ENCODE peak calls at places on chromosome 9, in eight cellular contexts. W, Q, S, A, U, T, O and R are unnamed samples.

GRCh38 chr9:20988916-20989315 is 42.5 kb downstream of the HACD4 start:
- DNase-seq in O (no peak), A (no peak), S (no peak), T (peak; percentile 66), U (no peak), W (peak; percentile 46), Q (peak; percentile 46), R (peak; percentile 54)

GRCh38 chr9:82447343-82447742 is 458.8 kb downstream of the SPATA31D1 start:
- DNase-seq in O (no peak), T (no peak), W (no peak), S (no peak), U (no peak), Q (no peak), A (no peak), R (no peak)

GRCh38 chr9:71638627-71639026 is 129.7 kb downstream of the CEMIP2 start:
- DNase-seq in T (no peak), U (no peak), A (no peak), Q (peak; percentile 47), O (no peak), S (no peak), W (peak; percentile 34), R (no peak)

GRCh38 chr9:124522121-124523098 is 15.2 kb upstream of the NR5A1 start:
- DNase-seq in S (peak; percentile 75), W (no peak), U (no peak), A (no peak), Q (no peak), T (peak; percentile 31), O (peak; percentile 29), R (no peak)

GRCh38 chr9:106956971-106957370 is 94.0 kb downstream of the ZNF462 start:
- DNase-seq in S (no peak), U (no peak), O (no peak), A (no peak), W (peak; percentile 56), Q (peak; percentile 36), T (peak; percentile 38), R (no peak)

GRCh38 chr9:113609562-113610318 is 146.2 kb downstream of the RGS3 start:
- DNase-seq in W (peak; percentile 96), O (no peak), A (peak; percentile 90), U (no peak), S (peak; percentile 58), T (peak; percentile 60), Q (peak; percentile 86), R (no peak)

GRCh38 chr9:95750725-95751644 is 124.5 kb upstream of the ERCC6L2 start:
- DNase-seq in U (no peak), Q (no peak), O (no peak), A (no peak), S (no peak), T (no peak), W (no peak), R (no peak)

GRCh38 chr9:16131269-16131668 is 578.4 kb downstream of the CCDC171 start:
- DNase-seq in W (peak; percentile 71), Q (peak; percentile 61), A (no peak), T (peak; percentile 67), S (no peak), O (peak; percentile 26), U (no peak), R (no peak)

GRCh38 chr9:71703172-71703872 is 65.0 kb downstream of the CEMIP2 start:
- DNase-seq in O (no peak), T (no peak), S (no peak), A (no peak), Q (peak; percentile 53), W (peak; percentile 19), U (no peak), R (no peak)

GRCh38 chr9:90979138-90979551 is 177.5 kb downstream of the SYK start:
- DNase-seq in A (no peak), O (no peak), W (no peak), Q (no peak), T (no peak), S (no peak), U (no peak), R (no peak)

GRCh38 chr9:37037137-37037743 is 3.2 kb upstream of the PAX5 start:
- DNase-seq in W (no peak), O (no peak), T (no peak), A (no peak), S (no peak), U (no peak), Q (no peak), R (no peak)

GRCh38 chr9:131478421-131478868 is 24.3 kb upstream of the POMT1 start:
- DNase-seq in U (peak; percentile 61), S (peak; percentile 83), O (peak; percentile 49), Q (peak; percentile 43), A (peak; percentile 77), T (no peak), W (peak; percentile 40), R (no peak)

GRCh38 chr9:129692534-129692933 is 27.1 kb downstream of the PRRX2 start:
- DNase-seq in O (no peak), A (no peak), S (no peak), T (no peak), Q (no peak), U (no peak), W (no peak), R (no peak)
- TF ChIP-seq CTCF in O (no peak), A (no peak), S (no peak), T (no peak), Q (no peak), U (no peak), W (no peak), R (no peak)

GRCh38 chr9:136108648-136109266 is 9.9 kb downstream of the TMEM250 start:
- DNase-seq in A (no peak), T (no peak), U (no peak), O (no peak), W (no peak), Q (no peak), S (no peak), R (no peak)

GRCh38 chr9:136110082-136111061 is 8.3 kb downstream of the TMEM250 start:
- DNase-seq in O (no peak), A (no peak), S (no peak), W (peak; percentile 41), T (peak; percentile 15), U (no peak), Q (peak; percentile 30), R (no peak)

GRCh38 chr9:136111190-136111589 is 7.5 kb downstream of the TMEM250 start:
- DNase-seq in Q (no peak), W (no peak), S (no peak), T (no peak), A (no peak), O (no peak), U (no peak), R (no peak)

GRCh38 chr9:136107953-136108647 is 10.6 kb downstream of the TMEM250 start:
- DNase-seq in T (no peak), W (no peak), A (no peak), Q (no peak), U (no peak), O (no peak), S (no peak), R (no peak)

DNA sequence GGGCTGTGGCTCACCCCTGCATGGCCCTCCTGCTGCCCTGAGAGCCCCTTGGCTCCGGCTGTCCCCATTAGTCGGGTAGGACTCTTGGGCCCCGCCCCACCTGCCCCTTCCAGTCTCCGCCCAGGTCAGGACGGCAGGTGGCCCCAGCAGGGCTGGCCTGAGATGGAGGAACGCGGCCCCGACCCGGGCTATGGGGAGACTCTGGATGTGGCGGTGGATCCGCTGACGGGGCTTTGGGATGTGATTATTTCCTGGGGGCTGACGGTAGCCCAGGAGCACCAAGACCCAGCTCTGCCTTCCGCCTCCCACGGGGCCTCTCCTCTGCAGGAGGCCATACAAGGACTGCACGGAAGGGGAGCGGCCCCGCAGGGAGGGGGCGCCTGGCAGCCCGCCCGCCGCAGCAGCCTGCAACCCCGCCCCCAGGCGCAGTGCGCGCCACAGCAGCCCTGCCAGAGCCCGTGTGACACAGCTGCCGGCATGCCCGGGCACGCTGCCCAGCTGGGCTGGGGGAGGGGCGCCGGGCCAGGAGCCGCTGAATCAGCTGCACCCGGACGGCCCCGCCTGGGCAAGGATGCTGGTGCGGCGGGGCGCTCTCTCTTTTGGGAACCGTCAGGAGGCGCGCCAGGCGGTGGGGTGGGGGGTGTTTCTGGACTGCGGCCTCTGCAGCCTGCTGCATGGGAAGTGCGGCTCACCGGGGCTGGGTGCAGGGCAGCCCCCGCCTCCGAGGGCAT is 9.2 kb downstream of the TMEM250 start:
- DNase-seq in U (peak; percentile 93), Q (peak; percentile 93), S (peak; percentile 80), W (peak; percentile 95), A (peak; percentile 97), T (peak; percentile 87), O (peak; percentile 90), R (no peak)
- TF ChIP-seq CTCF in U (no peak), Q (no peak), S (no peak), W (peak; percentile 20), A (no peak), T (peak; percentile 13), O (peak; percentile 15), R (no peak)

GRCh38 chr9:112091805-112092204 is 83.3 kb downstream of the SUSD1 start:
- DNase-seq in A (no peak), U (no peak), W (peak; percentile 47), T (peak; percentile 36), O (peak; percentile 37), S (peak; percentile 40), Q (peak; percentile 52), R (no peak)
- TF ChIP-seq CTCF in A (peak; percentile 42), U (no peak), W (peak; percentile 39), T (peak; percentile 51), O (peak; percentile 51), S (no peak), Q (peak; percentile 46), R (peak; percentile 34)

DNA sequence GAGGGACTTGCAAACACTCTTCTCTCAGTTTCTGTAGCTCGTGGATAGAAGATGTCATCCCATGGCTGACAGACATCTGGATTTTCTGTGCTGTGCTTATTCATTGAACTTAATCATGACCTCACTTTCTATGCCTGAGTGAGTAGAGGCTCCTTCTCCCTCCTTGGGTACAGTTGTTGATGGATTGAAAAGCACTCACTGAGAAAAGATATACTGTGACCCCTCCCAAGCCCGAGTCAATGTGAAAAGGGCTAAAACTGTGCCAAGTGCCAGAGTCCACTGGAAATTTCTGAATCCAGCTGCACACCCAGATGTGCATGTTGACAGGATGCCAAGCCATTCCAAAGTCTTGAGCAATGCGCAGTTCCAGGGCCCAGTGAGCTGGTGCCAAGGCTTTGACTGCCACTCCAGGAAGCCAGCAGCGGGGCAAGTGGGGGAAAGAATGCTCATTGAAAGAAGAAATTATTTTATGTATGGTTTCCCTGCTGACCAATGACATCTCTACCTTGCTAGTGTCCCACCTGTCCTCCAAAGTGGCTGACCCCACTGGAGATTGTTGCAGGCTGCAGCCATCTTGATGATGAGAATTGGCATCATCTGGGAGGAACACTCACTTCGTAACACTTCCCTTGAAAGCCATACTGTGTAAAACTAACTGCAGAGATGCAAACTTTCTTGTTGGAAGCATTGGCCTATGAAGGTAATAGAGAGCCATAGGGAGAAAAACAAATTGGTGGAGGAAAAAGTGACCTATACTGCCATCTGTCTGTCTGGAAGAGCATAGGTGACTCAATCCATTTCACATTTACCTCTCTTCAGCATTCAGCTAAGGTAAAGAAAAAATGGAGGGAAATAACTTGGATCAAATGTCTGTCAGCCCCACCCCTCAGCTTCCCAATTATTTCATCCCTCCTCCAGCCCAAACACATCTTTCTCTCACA is 473.2 kb downstream of the NTRK2 start:
- DNase-seq in U (peak; percentile 46), T (no peak), Q (peak; percentile 3), O (peak; percentile 16), A (no peak), S (no peak), W (peak; percentile 36), R (no peak)
- TF ChIP-seq CTCF in U (peak; percentile 41), T (no peak), Q (peak; percentile 35), O (peak; percentile 19), A (peak; percentile 44), S (no peak), W (peak; percentile 35), R (peak; percentile 43)

DNA sequence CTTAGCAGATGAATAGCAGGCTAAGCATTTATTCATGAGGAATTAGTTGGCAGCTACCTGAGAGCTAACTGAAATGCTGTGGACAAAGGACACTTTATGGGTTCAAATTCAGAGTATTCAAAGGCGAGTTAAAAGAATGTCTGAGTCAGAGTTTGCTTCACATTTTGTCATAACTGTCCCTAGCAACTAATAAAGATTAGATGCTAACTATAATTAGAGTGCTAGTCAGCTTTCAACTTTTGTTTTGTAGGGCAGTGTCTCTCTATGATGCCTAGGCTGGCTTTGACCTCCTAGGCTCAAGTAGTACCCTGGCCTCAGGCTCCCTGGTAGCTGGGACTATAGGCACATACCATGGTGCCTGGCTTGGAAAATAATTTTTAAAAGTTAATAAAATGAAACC is 4.6 kb downstream of the SMC5 start:
- DNase-seq in O (no peak), A (no peak), U (no peak), S (no peak), W (peak; percentile 24), Q (peak; percentile 43), T (peak; percentile 57), R (no peak)
- TF ChIP-seq CTCF in O (no peak), A (no peak), U (no peak), S (no peak), W (no peak), Q (no peak), T (no peak), R (no peak)